ENCODE peak calls at places on chromosomes 13 and 19, in four cellular contexts. Z, V, W and H are unnamed samples.
A peak's percentile ranks its signal among the peaks of the same experiment; 100 is the strongest.

GRCh38 chr19:15365264-15365663 is 14.3 kb downstream of the AKAP8 start:
- DNase-seq in Z (no peak), V (no peak), W (no peak), H (no peak)

GRCh38 chr19:34049944-34050343 is 122.4 kb upstream of the LSM14A start:
- DNase-seq in Z (no peak), V (no peak), W (no peak), H (no peak)

GRCh38 chr13:34750078-34750703 is 191.9 kb upstream of the NBEA start:
- DNase-seq in Z (no peak), V (no peak), W (no peak), H (no peak)

GRCh38 chr19:6482343-6482686 is 728 bp upstream of the DENND1C start:
- DNase-seq in Z (no peak), V (no peak), W (no peak), H (no peak)

GRCh38 chr19:52786078-52786463 is 520 bp downstream of the ZNF600 start:
- DNase-seq in Z (no peak), V (peak; percentile 3), W (no peak), H (no peak)

GRCh38 chr19:10269333-10270179 is 1.4 kb upstream of the ICAM1 start:
- DNase-seq in Z (peak; percentile 84), V (peak; percentile 80), W (no peak), H (no peak)

GRCh38 chr13:32955881-32956594 is 60.2 kb upstream of the KL start:
- DNase-seq in Z (no peak), V (no peak), W (no peak), H (no peak)

GRCh38 chr13:51780099-51780498 is 23.9 kb downstream of the DHRS12 start:
- DNase-seq in Z (no peak), V (no peak), W (no peak), H (no peak)

GRCh38 chr13:97883356-97883755 is 70.1 kb upstream of the IPO5 start:
- DNase-seq in Z (no peak), V (no peak), W (no peak), H (no peak)

GRCh38 chr13:27404680-27405079 is 19.7 kb upstream of the GTF3A start:
- DNase-seq in Z (no peak), V (no peak), W (no peak), H (no peak)

GRCh38 chr13:40469581-40470282 is 196.7 kb downstream of the FOXO1 start:
- DNase-seq in Z (no peak), V (no peak), W (no peak), H (no peak)

GRCh38 chr19:28656644-28657043 is 556.3 kb downstream of the UQCRFS1 start:
- DNase-seq in Z (peak; percentile 83), V (no peak), W (no peak), H (no peak)

GRCh38 chr13:49560270-49561063 is 24.9 kb downstream of the RCBTB1 start:
- DNase-seq in Z (no peak), V (no peak), W (no peak), H (no peak)

GRCh38 chr19:6772028-6772865 is at the start of gene VAV1:
- DNase-seq in Z (peak; percentile 96), V (peak; percentile 88), W (peak; percentile 64), H (peak; percentile 90)

GRCh38 chr13:51825681-51826254 is 19.2 kb downstream of the TMEM272 start:
- DNase-seq in Z (no peak), V (no peak), W (no peak), H (no peak)

GRCh38 chr13:20680416-20681080 is 23.0 kb upstream of the IL17D start:
- DNase-seq in Z (no peak), V (no peak), W (no peak), H (no peak)

GRCh38 chr19:2113436-2114211 is 16.9 kb downstream of the IZUMO4 start:
- DNase-seq in Z (no peak), V (no peak), W (no peak), H (no peak)

GRCh38 chr19:45863840-45864628 is at the start of gene FOXA3:
- DNase-seq in Z (no peak), V (peak; percentile 96), W (no peak), H (peak; percentile 85)

GRCh38 chr19:5966215-5966614 is 11.7 kb downstream of the RANBP3 start:
- DNase-seq in Z (no peak), V (no peak), W (no peak), H (no peak)

GRCh38 chr19:1852294-1852646 is 4.0 kb upstream of the REXO1 start:
- DNase-seq in Z (no peak), V (no peak), W (no peak), H (no peak)

DNA sequence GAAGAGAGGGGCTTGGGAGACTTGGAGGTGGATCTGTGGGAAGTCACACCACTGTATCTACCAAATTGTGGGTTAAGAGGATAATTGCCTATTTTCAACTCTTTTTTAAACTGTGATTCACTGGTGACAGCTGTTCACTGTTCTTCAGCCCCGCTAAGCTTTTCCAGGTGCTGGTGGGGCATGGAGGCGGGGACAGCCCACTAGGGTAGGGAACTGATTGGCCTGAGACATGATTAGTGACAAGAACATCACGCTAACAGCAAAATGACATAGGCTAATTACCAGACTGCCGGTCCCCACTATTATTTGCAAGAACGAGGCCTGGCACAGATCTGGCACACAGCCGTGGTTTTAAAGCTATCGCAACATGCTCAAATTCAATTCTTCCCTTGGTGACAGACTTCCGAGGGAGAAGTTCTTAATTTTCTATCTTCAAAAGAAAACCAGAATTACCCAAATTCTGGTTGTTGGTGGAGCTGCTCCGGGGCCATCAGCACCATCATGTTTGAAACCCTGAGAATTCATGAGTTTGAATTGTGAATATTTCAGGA is 18.0 kb downstream of the DOCK9 start:
- DNase-seq in Z (no peak), V (no peak), W (no peak), H (no peak)
- TF ChIP-seq SPI1 in Z (no peak), V (no peak), W (no peak), H (no peak)

GRCh38 chr13:43005460-43006236 is 13.6 kb upstream of the EPSTI1 start:
- DNase-seq in Z (no peak), V (no peak), W (no peak), H (no peak)
- TF ChIP-seq SPI1 in Z (no peak), V (no peak), W (no peak), H (no peak)

DNA sequence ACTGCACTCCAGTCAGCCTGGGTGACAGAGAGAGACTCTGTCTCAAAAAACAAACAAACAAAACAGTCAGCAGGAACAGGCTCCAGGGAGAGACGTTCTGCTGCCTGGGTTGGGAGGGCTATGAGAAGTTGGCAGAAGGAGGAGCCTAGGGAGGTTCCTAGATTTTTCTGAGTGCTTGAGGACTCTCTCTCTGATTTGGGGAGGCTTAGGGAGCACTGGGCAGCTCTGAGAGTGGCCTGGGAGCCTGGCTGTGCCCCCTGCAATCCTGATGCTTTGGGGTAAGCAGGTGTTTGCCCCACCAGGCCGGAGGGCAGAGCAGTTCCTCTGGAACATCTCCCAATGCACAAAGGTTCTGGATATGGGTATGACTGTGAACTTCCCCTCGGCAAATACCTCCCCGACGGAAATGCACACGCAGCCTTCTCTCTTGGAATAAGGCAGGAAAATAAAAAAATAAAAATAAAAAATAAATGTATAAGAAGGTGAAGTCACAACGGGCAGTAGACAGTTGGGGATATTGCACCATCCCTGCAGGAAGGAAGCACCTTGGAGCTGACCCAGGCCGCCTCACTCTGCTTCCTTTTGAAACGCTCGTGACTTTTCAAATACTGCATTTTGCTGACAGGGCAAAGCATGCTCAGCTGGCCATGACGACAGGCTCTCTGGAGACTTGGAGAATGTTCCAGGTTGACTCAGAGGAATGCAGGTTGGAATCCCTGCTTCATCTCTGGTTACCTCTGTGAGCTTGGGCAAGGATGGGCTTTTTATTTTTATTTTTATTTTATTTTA is 26.5 kb upstream of the HOMER3 start:
- DNase-seq in Z (peak; percentile 92), V (no peak), W (no peak), H (no peak)
- TF ChIP-seq SPI1 in Z (peak; percentile 17), V (no peak), W (no peak), H (no peak)

GRCh38 chr19:7850975-7851622 is 21.1 kb downstream of the EVI5L start:
- DNase-seq in Z (no peak), V (no peak), W (no peak), H (no peak)

GRCh38 chr19:7848779-7849457 is 18.9 kb downstream of the EVI5L start:
- DNase-seq in Z (no peak), V (no peak), W (no peak), H (no peak)

GRCh38 chr19:7849631-7850428 is 19.8 kb downstream of the EVI5L start:
- DNase-seq in Z (no peak), V (no peak), W (no peak), H (no peak)

GRCh38 chr19:7851623-7852500 is 21.8 kb downstream of the EVI5L start:
- DNase-seq in Z (no peak), V (no peak), W (no peak), H (no peak)

GRCh38 chr19:7850429-7850819 is 20.4 kb downstream of the EVI5L start:
- DNase-seq in Z (no peak), V (no peak), W (no peak), H (no peak)
- TF ChIP-seq SPI1 in Z (no peak), V (no peak), W (no peak), H (no peak)

GRCh38 chr19:47542030-47542475 is 27.2 kb upstream of the NAPA start:
- DNase-seq in Z (no peak), V (no peak), W (no peak), H (no peak)

GRCh38 chr19:47539747-47540311 is 25.0 kb upstream of the NAPA start:
- DNase-seq in Z (no peak), V (no peak), W (no peak), H (no peak)

GRCh38 chr19:47541507-47541906 is 26.6 kb upstream of the NAPA start:
- DNase-seq in Z (no peak), V (no peak), W (peak; percentile 13), H (no peak)

GRCh38 chr19:47538812-47539211 is 23.9 kb upstream of the NAPA start:
- DNase-seq in Z (no peak), V (no peak), W (no peak), H (no peak)

GRCh38 chr19:47540748-47541147 is 25.9 kb upstream of the NAPA start:
- DNase-seq in Z (no peak), V (peak; percentile 41), W (no peak), H (no peak)
- TF ChIP-seq SPI1 in Z (no peak), V (no peak), W (no peak), H (no peak)

DNA sequence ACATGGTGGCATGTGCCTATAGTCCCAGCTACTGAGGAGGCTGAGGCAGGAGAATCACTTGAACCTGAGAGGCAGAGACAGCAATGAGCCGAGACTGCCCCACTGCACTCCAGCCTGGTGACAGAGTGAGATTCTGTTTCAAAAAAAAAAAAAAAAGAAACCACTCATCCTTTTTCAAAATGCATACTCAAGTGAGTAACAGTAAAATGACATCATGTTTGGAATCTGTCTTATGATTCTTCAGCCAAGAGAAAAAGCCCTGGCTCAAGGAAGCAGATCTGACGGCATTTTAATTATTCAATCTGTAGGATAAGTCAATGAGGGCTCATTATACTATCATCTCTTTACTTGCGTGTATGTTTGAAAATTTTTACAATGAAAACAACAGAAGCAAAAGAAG is 13.0 kb upstream of the CCNE1 start:
- DNase-seq in Z (no peak), V (no peak), W (no peak), H (no peak)
- TF ChIP-seq SPI1 in Z (no peak), V (no peak), W (no peak), H (no peak)